ENCODE peak calls at places on chromosomes 1 and 21, in nine cellular contexts. Z is astrocyte of the spinal cord, I is endothelial cell of umbilical vein, E is cardiac fibroblast, R is WTC11, V is suprapubic skin, N is upper lobe of right lung, U is mucosa of descending colon, J is gastrocnemius medialis. K is an unnamed sample.

GRCh38 chr1:233668146-233668724 is 54.3 kb downstream of the KCNK1 start:
- DNase-seq in N (no peak), U (no peak), Z (no peak), I (no peak), J (no peak), R (no peak), V (no peak), E (peak), K (no peak)

GRCh38 chr1:94648225-94649007 is 106.9 kb upstream of the F3 start:
- DNase-seq in U (no peak), N (peak), V (peak), Z (peak), I (peak), E (peak), J (peak), R (no peak), K (peak)

GRCh38 chr1:206503591-206504362 is 3.6 kb upstream of the RASSF5 start:
- DNase-seq in R (no peak), Z (peak), U (peak), V (peak), E (peak), I (peak), J (peak), N (no peak), K (peak)

GRCh38 chr1:5298376-5298775 is 644.0 kb downstream of the AJAP1 start:
- DNase-seq in J (no peak), U (no peak), I (no peak), V (no peak), N (no peak), E (no peak), R (no peak), Z (no peak), K (no peak)

GRCh38 chr1:230002164-230002803 is 64.8 kb upstream of the GALNT2 start:
- DNase-seq in U (no peak), Z (no peak), J (peak), E (peak), V (no peak), N (no peak), R (no peak), I (no peak), K (peak)

GRCh38 chr1:150874455-150875196 is 1.8 kb downstream of the ARNT start:
- DNase-seq in Z (no peak), N (no peak), V (no peak), R (no peak), J (no peak), E (peak), U (no peak), I (peak), K (no peak)

GRCh38 chr1:23848673-23849616 is 19.1 kb downstream of the FUCA1 start:
- DNase-seq in I (no peak), J (peak), Z (no peak), R (no peak), U (no peak), N (no peak), V (no peak), E (no peak), K (peak)

GRCh38 chr21:41567901-41568510 is 60.0 kb upstream of the TMPRSS2 start:
- DNase-seq in R (no peak), U (no peak), V (no peak), Z (no peak), I (no peak), N (no peak), E (no peak), J (no peak), K (no peak)

GRCh38 chr1:212858461-212859265 is 588 bp downstream of the FLVCR1 start:
- DNase-seq in N (peak), J (no peak), E (peak), R (no peak), Z (peak), V (peak), I (peak), U (peak), K (no peak)

GRCh38 chr1:201741763-201742342 is 87.1 kb upstream of the IPO9 start:
- DNase-seq in J (no peak), I (no peak), Z (no peak), R (no peak), N (no peak), V (no peak), E (no peak), U (no peak), K (no peak)

GRCh38 chr1:2385606-2386280 is 5.6 kb downstream of the MORN1 start:
- DNase-seq in U (peak), I (no peak), Z (no peak), R (no peak), J (no peak), N (peak), V (no peak), E (no peak), K (peak)

GRCh38 chr1:171999756-172000155 is 158.5 kb downstream of the DNM3 start:
- DNase-seq in N (no peak), J (no peak), Z (no peak), I (no peak), E (no peak), V (no peak), U (no peak), R (no peak), K (no peak)

GRCh38 chr1:26417111-26417510 is 6.5 kb downstream of the LIN28A start:
- DNase-seq in J (peak), E (peak), I (peak), Z (peak), N (peak), R (peak), V (peak), U (peak), K (peak)

GRCh38 chr1:200150721-200151120 is 123.2 kb downstream of the NR5A2 start:
- DNase-seq in V (no peak), Z (peak), J (no peak), U (no peak), N (no peak), R (no peak), E (peak), I (no peak), K (no peak)

GRCh38 chr1:101185421-101185820 is 51.4 kb upstream of the S1PR1 start:
- DNase-seq in V (no peak), E (peak), J (no peak), U (no peak), R (no peak), N (no peak), I (no peak), Z (peak), K (no peak)

GRCh38 chr1:17837631-17838030 is 82.5 kb downstream of the ACTL8 start:
- DNase-seq in V (no peak), U (no peak), E (peak), I (no peak), J (no peak), N (no peak), Z (no peak), R (no peak), K (no peak)

GRCh38 chr1:9909222-9910046 is 635 bp downstream of the CTNNBIP1 start:
- DNase-seq in R (peak), E (peak), J (no peak), V (peak), Z (no peak), U (peak), I (peak), N (no peak), K (peak)

GRCh38 chr1:63276625-63277024 is 45.7 kb upstream of the FOXD3 start:
- DNase-seq in J (no peak), N (no peak), U (no peak), V (no peak), I (no peak), E (no peak), R (no peak), Z (no peak), K (no peak)

GRCh38 chr1:160658956-160659255 is 12.1 kb upstream of the SLAMF1 start:
- DNase-seq in E (no peak), I (no peak), V (no peak), R (no peak), J (no peak), U (no peak), N (no peak), Z (no peak), K (no peak)

GRCh38 chr1:12617901-12618660 is at the start of gene DHRS3:
- DNase-seq in U (peak), Z (peak), N (peak), V (peak), J (peak), E (peak), I (peak), R (peak), K (peak)

GRCh38 chr1:100658716-100659026 is 60.9 kb upstream of the VCAM1 start:
- DNase-seq in E (no peak), N (no peak), I (peak), U (no peak), V (no peak), Z (no peak), R (no peak), J (no peak), K (no peak)

GRCh38 chr21:42846221-42846620 is 33.1 kb downstream of the WDR4 start:
- DNase-seq in J (no peak), N (peak), I (no peak), R (no peak), E (no peak), V (peak), Z (no peak), U (peak), K (no peak)

GRCh38 chr21:35720065-35720810 is 340.1 kb downstream of the SETD4 start:
- DNase-seq in J (no peak), Z (no peak), R (no peak), N (no peak), U (no peak), V (no peak), I (no peak), E (no peak), K (no peak)

GRCh38 chr1:38482080-38482826 is 377.3 kb downstream of the RRAGC start:
- DNase-seq in E (no peak), R (no peak), N (no peak), U (no peak), Z (no peak), I (no peak), V (no peak), J (no peak), K (no peak)

GRCh38 chr1:89609781-89610456 is 23.0 kb upstream of the LRRC8C start:
- DNase-seq in V (no peak), N (no peak), I (no peak), U (no peak), J (no peak), E (no peak), Z (no peak), R (no peak), K (no peak)

GRCh38 chr21:25983745-25984144 is 186.8 kb downstream of the APP start:
- DNase-seq in V (no peak), U (no peak), I (peak), E (peak), N (no peak), J (no peak), R (no peak), Z (no peak), K (no peak)

GRCh38 chr1:233473549-233474204 is 140.2 kb upstream of the KCNK1 start:
- DNase-seq in E (no peak), I (no peak), N (no peak), J (no peak), Z (no peak), R (no peak), V (no peak), U (no peak), K (no peak)

GRCh38 chr1:155305881-155306391 is 2.7 kb upstream of the FDPS start:
- DNase-seq in J (no peak), U (no peak), E (peak), V (no peak), R (no peak), N (no peak), Z (no peak), I (no peak), K (no peak)

GRCh38 chr1:42431514-42431913 is 24.3 kb downstream of the ZMYND12 start:
- DNase-seq in R (no peak), E (no peak), N (no peak), J (no peak), V (no peak), Z (no peak), I (no peak), U (peak), K (no peak)

GRCh38 chr1:218673170-218673569 is 328.0 kb downstream of the TGFB2 start:
- DNase-seq in I (no peak), J (no peak), U (no peak), R (no peak), E (no peak), Z (no peak), N (no peak), V (no peak), K (no peak)

GRCh38 chr1:38611661-38612211 is 247.8 kb downstream of the RRAGC start:
- DNase-seq in N (no peak), I (no peak), V (no peak), U (no peak), E (no peak), J (no peak), R (no peak), Z (no peak), K (no peak)

GRCh38 chr21:43848771-43849170 is 16.3 kb upstream of the AGPAT3 start:
- DNase-seq in Z (no peak), U (no peak), N (no peak), I (no peak), R (no peak), V (no peak), J (no peak), E (no peak), K (no peak)

GRCh38 chr1:184664042-184664659 is 90.5 kb downstream of the EDEM3 start:
- DNase-seq in Z (peak), J (peak), R (peak), U (peak), E (peak), I (peak), N (peak), V (peak), K (peak)

GRCh38 chr21:43758132-43758619 is 17.9 kb downstream of the CSTB start:
- DNase-seq in V (no peak), R (no peak), E (peak), I (no peak), J (no peak), Z (peak), N (no peak), U (no peak), K (peak)

GRCh38 chr1:183516725-183517124 is 44.4 kb downstream of the SMG7 start:
- DNase-seq in N (no peak), R (no peak), Z (no peak), V (no peak), U (no peak), E (no peak), I (no peak), J (no peak), K (no peak)

GRCh38 chr1:152983234-152983633 is 647 bp upstream of the SPRR1A start:
- DNase-seq in N (no peak), E (no peak), Z (no peak), U (no peak), J (no peak), I (no peak), R (no peak), V (no peak), K (no peak)

GRCh38 chr1:108871050-108871724 is 5.6 kb upstream of the GPSM2 start:
- DNase-seq in Z (no peak), E (no peak), U (no peak), N (no peak), V (no peak), R (no peak), J (no peak), I (no peak), K (no peak)

GRCh38 chr1:8439015-8439702 is 121.2 kb downstream of the SLC45A1 start:
- DNase-seq in V (peak), U (peak), E (peak), Z (peak), R (peak), N (peak), I (peak), J (peak), K (peak)
- TF ChIP-seq CTCF in V (no peak), U (no peak), E (no peak), Z (peak), R (peak), N (no peak), I (no peak), J (peak), K (no peak)

DNA sequence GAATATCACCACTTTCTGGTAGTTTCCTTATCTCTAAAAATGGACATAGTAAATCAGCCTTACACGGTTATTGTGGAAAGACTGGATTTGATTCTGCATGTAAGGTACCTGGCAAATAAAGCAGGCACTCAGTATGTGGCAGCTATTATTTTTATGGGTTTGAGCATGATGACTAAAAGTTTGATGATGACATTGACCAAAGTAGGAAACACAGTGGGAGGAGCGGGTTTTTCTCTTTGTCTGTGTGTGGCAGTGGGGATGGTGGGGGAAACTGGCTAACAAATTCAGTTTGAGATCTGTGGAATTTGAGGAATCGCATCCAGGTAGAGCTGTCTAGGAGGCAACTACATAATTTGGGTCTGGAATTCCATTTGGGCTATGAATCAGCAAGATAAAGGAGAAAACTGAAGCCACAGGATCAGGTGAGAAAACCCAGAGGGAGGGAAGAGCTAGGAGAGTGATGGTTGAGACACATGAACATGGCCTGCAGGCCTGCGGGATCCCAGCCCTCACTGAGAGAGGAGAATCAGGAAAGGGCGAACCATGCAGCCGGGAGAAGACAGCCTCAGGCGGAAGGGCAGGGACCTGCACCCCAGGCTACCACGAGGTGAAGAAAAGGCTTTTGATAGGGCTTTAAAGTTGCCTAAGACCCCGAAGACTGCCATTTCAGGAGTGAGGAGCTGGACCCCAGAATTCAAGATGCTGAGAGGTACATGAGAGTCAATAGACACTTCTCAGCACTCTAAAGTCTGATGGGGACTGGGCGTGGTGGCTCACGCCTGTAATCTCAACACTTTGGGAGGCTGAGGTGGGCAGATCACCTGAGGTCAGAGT is 52.2 kb downstream of the MEF2D start:
- DNase-seq in E (no peak), J (no peak), N (no peak), V (no peak), U (no peak), Z (no peak), I (no peak), R (no peak), K (no peak)
- TF ChIP-seq CTCF in E (no peak), J (no peak), N (no peak), V (no peak), U (no peak), Z (no peak), I (no peak), R (no peak), K (no peak)

GRCh38 chr1:86429122-86429725 is 5.3 kb downstream of the CLCA2 start:
- DNase-seq in J (no peak), Z (peak), R (no peak), U (no peak), I (no peak), V (no peak), E (peak), N (no peak), K (no peak)
- TF ChIP-seq CTCF in J (no peak), Z (no peak), R (no peak), U (no peak), I (no peak), V (no peak), E (no peak), N (no peak), K (no peak)

GRCh38 chr1:57707631-57708030 is 283.8 kb upstream of the DAB1 start:
- DNase-seq in E (no peak), V (no peak), Z (no peak), N (no peak), I (no peak), R (no peak), J (no peak), U (no peak), K (no peak)

GRCh38 chr1:57704811-57705210 is 281.0 kb upstream of the DAB1 start:
- DNase-seq in E (no peak), Z (no peak), V (no peak), J (no peak), I (no peak), U (no peak), R (no peak), N (no peak), K (no peak)

GRCh38 chr1:57704231-57704630 is 280.4 kb upstream of the DAB1 start:
- DNase-seq in Z (no peak), I (no peak), N (no peak), V (no peak), J (no peak), U (no peak), R (no peak), E (no peak), K (no peak)
- TF ChIP-seq CTCF in Z (no peak), I (no peak), N (no peak), V (no peak), J (no peak), U (no peak), R (no peak), E (no peak), K (no peak)

K was measured in psoas muscle.